ENCODE peak calls at places on chromosome 22, in six cellular contexts. W is mammary epithelial cell, D is tibial nerve, I is thoracic aorta, Y is psoas muscle, B is AG04450. V is an unnamed sample.

GRCh38 chr22:29291215-29291614 is 15.2 kb upstream of the GAS2L1 start:
- DNase-seq in W (no peak), I (no peak), D (no peak), Y (no peak), B (no peak), V (no peak)

GRCh38 chr22:40637181-40638150 is 947 bp upstream of the MRTFA start:
- DNase-seq in W (no peak), B (no peak), I (no peak), Y (peak; percentile 60), D (peak; percentile 76), V (peak; percentile 33)

GRCh38 chr22:30301995-30302809 is 12.9 kb upstream of the CASTOR1 start:
- DNase-seq in Y (peak; percentile 70), W (peak; percentile 78), B (no peak), I (no peak), D (no peak), V (peak; percentile 57)

GRCh38 chr22:42236848-42237247 is 33.6 kb downstream of the TCF20 start:
- DNase-seq in Y (no peak), B (no peak), D (no peak), W (no peak), I (no peak), V (no peak)

GRCh38 chr22:21917959-21918261 is 34.7 kb downstream of the PPM1F start:
- DNase-seq in Y (peak; percentile 32), I (no peak), W (no peak), D (no peak), B (no peak), V (no peak)

GRCh38 chr22:35315855-35316745 is 16.4 kb downstream of the TOM1 start:
- DNase-seq in W (no peak), I (no peak), D (no peak), B (no peak), Y (peak; percentile 93), V (peak; percentile 76)

GRCh38 chr22:38345782-38346181 is 28.5 kb upstream of the CSNK1E start:
- DNase-seq in W (no peak), Y (no peak), D (no peak), I (no peak), B (no peak), V (no peak)

GRCh38 chr22:44026630-44027511 is 2.8 kb downstream of the PARVB start:
- DNase-seq in D (peak; percentile 72), I (peak; percentile 37), Y (peak; percentile 85), W (no peak), B (no peak), V (peak; percentile 84)

GRCh38 chr22:49549256-49549655 is 278.4 kb downstream of the BRD1 start:
- DNase-seq in B (no peak), I (no peak), D (no peak), Y (no peak), W (no peak), V (no peak)

GRCh38 chr22:43042101-43042780 is 27.3 kb upstream of the PACSIN2 start:
- DNase-seq in W (peak; percentile 69), I (no peak), Y (no peak), D (no peak), B (no peak), V (no peak)

GRCh38 chr22:39306456-39307361 is 12.7 kb downstream of the RPL3 start:
- DNase-seq in D (no peak), B (no peak), I (no peak), W (no peak), Y (no peak), V (no peak)

GRCh38 chr22:45290410-45290936 is 5.7 kb downstream of the UPK3A start:
- DNase-seq in D (no peak), B (peak; percentile 39), W (peak; percentile 67), Y (peak; percentile 82), I (no peak), V (no peak)

GRCh38 chr22:49896201-49896600 is 22.0 kb downstream of the ALG12 start:
- DNase-seq in B (no peak), I (no peak), W (no peak), D (no peak), Y (no peak), V (no peak)

GRCh38 chr22:50603511-50604255 is 3.1 kb downstream of the MAPK8IP2 start:
- DNase-seq in D (no peak), W (no peak), B (no peak), I (no peak), Y (no peak), V (no peak)

GRCh38 chr22:45314789-45315188 is 5.1 kb downstream of the FAM118A start:
- DNase-seq in B (no peak), I (no peak), D (no peak), W (no peak), Y (no peak), V (no peak)

GRCh38 chr22:26483439-26484359 is at the start of the genes HPS4 and SRRD:
- DNase-seq in Y (peak; percentile 95), I (peak; percentile 67), D (peak; percentile 80), B (peak; percentile 59), W (peak; percentile 91), V (peak; percentile 90)

GRCh38 chr22:26485991-26486390 is 2.3 kb downstream of the SRRD start:
- DNase-seq in D (no peak), Y (no peak), W (no peak), B (no peak), I (no peak), V (no peak)

GRCh38 chr22:26486394-26486793 is 2.7 kb downstream of the SRRD start:
- DNase-seq in Y (no peak), B (no peak), W (no peak), I (no peak), D (no peak), V (no peak)

GRCh38 chr22:26484360-26484706 is 656 bp downstream of the SRRD start:
- DNase-seq in B (no peak), I (no peak), D (no peak), Y (no peak), W (no peak), V (no peak)

DNA sequence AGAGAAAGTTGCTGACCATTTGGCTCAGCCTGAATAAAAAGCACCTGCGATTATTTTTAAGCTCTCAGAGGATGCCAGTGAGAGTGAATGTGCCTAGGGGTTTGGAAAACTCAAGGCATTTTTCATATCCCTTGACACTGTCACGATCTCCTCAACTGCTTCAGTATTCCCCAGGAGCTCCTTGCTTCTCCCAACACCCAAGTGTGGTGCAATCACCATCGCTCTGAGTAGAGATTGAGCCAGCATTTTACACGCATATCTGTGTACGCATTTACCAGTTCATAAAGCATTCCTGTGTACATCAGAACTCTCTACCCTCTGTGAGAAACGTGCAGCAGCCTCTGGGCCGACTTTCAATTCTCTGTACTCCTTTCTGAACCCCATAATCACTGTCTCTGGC is 1.3 kb downstream of the SRRD start:
- DNase-seq in B (no peak), D (no peak), Y (no peak), W (no peak), I (no peak), V (no peak)
- H3K4me3 ChIP-seq in B (peak overlapping the region; percentile 14), D (no peak overlapping the region), Y (peak overlapping the region; percentile 99), W (no peak overlapping the region), I (no peak overlapping the region), V (peak overlapping the region; percentile 83)

GRCh38 chr22:19962246-19962908 is 20.8 kb upstream of the TXNRD2 start:
- DNase-seq in B (no peak), D (no peak), Y (peak; percentile 75), W (peak; percentile 81), I (no peak), V (peak; percentile 60)

GRCh38 chr22:19960491-19961200 is 19.0 kb upstream of the TXNRD2 start:
- DNase-seq in Y (no peak), B (no peak), I (no peak), D (no peak), W (no peak), V (no peak)

GRCh38 chr22:19961868-19962245 is 20.2 kb upstream of the TXNRD2 start:
- DNase-seq in D (no peak), W (no peak), B (no peak), I (no peak), Y (peak; percentile 48), V (no peak)

GRCh38 chr22:19959587-19960490 is 18.2 kb upstream of the TXNRD2 start:
- DNase-seq in W (no peak), B (no peak), I (no peak), D (no peak), Y (no peak), V (peak; percentile 25)

GRCh38 chr22:19961201-19961580 is 19.6 kb upstream of the TXNRD2 start:
- DNase-seq in D (no peak), Y (no peak), W (no peak), I (no peak), B (no peak), V (no peak)
- H3K4me3 ChIP-seq in D (no peak overlapping the region), Y (no peak overlapping the region), W (no peak overlapping the region), I (no peak overlapping the region), B (no peak overlapping the region), V (no peak overlapping the region)

GRCh38 chr22:36470994-36471331 is 10.5 kb downstream of the TXN2 start:
- DNase-seq in I (no peak), B (no peak), W (no peak), Y (no peak), D (no peak), V (no peak)

GRCh38 chr22:36471341-36471821 is 10.1 kb downstream of the TXN2 start:
- DNase-seq in I (no peak), B (no peak), D (no peak), Y (no peak), W (peak; percentile 76), V (no peak)

GRCh38 chr22:36472689-36473088 is 8.8 kb downstream of the TXN2 start:
- DNase-seq in B (no peak), Y (no peak), D (no peak), W (no peak), I (no peak), V (no peak)

GRCh38 chr22:36469094-36469710 is 12.2 kb downstream of the TXN2 start:
- DNase-seq in Y (no peak), D (no peak), B (no peak), I (no peak), W (no peak), V (no peak)

DNA sequence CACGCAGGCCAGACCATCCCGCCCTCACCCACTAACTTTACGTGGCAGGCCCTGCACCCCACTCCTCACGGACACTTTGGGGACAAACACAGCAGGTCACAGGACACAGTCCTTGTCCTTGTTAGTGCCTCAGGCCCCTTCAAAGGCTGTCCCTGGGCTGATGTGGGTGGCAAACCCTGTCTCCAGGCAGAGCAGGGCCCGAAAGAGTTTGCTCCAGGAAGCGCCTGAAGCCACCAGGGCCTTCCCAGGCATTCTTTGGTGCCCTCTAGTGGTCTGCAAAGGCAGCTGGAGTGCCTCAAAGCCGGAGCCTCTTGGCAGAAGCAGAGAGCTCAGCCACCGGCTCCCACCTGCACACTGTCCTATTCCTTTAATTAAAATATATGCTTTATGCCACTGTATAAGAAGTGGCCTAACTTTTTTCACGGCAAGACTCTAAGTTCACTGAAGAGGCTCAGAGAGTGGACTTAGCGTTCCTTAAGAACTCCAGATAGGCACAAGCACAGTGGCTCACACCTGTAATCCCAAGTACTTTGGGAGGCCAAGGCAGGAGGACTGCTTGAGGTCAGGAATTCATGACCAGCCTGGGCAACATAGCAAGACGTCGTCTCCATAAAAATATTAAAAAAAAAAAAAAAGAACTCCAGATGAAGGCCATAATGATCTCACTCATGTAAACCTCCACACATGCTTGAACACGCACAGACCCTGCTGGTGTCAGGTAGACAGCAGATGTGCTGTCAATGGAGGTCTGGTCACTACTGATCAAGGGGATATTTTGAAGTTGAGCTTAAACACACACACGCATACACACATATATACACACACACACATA is 11.1 kb downstream of the TXN2 start:
- DNase-seq in I (no peak), B (peak; percentile 83), W (peak; percentile 82), D (peak; percentile 65), Y (peak; percentile 89), V (peak; percentile 78)
- H3K4me3 ChIP-seq in I (peak overlapping the region; percentile 40), B (no peak overlapping the region), W (no peak overlapping the region), D (no peak overlapping the region), Y (no peak overlapping the region), V (no peak overlapping the region)

GRCh38 chr22:46360097-46360496 is 24.6 kb downstream of the TRMU start:
- DNase-seq in I (no peak), B (no peak), W (no peak), Y (no peak), D (no peak), V (no peak)
- H3K4me3 ChIP-seq in I (no peak overlapping the region), B (no peak overlapping the region), W (no peak overlapping the region), Y (no peak overlapping the region), D (no peak overlapping the region), V (no peak overlapping the region)

GRCh38 chr22:31474743-31475142 is 14.9 kb downstream of the EIF4ENIF1 start:
- DNase-seq in D (no peak), Y (no peak), W (no peak), B (peak; percentile 58), I (no peak), V (no peak)
- H3K4me3 ChIP-seq in D (no peak overlapping the region), Y (no peak overlapping the region), W (no peak overlapping the region), B (no peak overlapping the region), I (no peak overlapping the region), V (no peak overlapping the region)

V was measured in left ventricle myocardium inferior.